ENCODE peak calls at places on chromosomes 1 and 21, in seven cellular contexts. I is ovary, R is adrenal gland, B is testis, A is tibial nerve, M is body of pancreas, K is IMR-90. F is an unnamed sample.

GRCh38 chr1:84691139-84691783 is 1.0 kb upstream of the SSX2IP start:
- DNase-seq in B (no peak), A (no peak), I (no peak), M (no peak), K (no peak), R (no peak), F (no peak)

GRCh38 chr21:30227633-30228404 is 11.9 kb upstream of the CLDN8 start:
- DNase-seq in M (peak; percentile 13), A (peak; percentile 70), B (no peak), K (peak; percentile 5), R (peak; percentile 65), I (no peak), F (no peak)

GRCh38 chr1:58608297-58608696 is 31.2 kb upstream of the TACSTD2 start:
- DNase-seq in I (no peak), R (no peak), B (no peak), K (no peak), M (no peak), A (no peak), F (no peak)

GRCh38 chr1:55930931-55931271 is 648.5 kb downstream of the PLPP3 start:
- DNase-seq in R (no peak), K (no peak), M (no peak), B (no peak), A (no peak), I (no peak), F (no peak)

GRCh38 chr1:203465146-203465798 is 10.3 kb upstream of the PRELP start:
- DNase-seq in I (no peak), M (no peak), B (peak; percentile 81), K (no peak), R (no peak), A (peak; percentile 84), F (peak; percentile 70)

GRCh38 chr1:35557118-35557610 is at the start of gene KIAA0319L:
- DNase-seq in B (peak; percentile 95), R (peak; percentile 94), K (peak; percentile 37), I (peak; percentile 88), A (no peak), M (peak; percentile 89), F (no peak)

GRCh38 chr1:44246806-44247205 is 33.5 kb downstream of the DMAP1 start:
- DNase-seq in I (no peak), B (no peak), A (no peak), K (no peak), M (no peak), R (no peak), F (no peak)

GRCh38 chr1:53693773-53694717 is 44.9 kb downstream of the GLIS1 start:
- DNase-seq in K (peak; percentile 44), B (no peak), R (no peak), A (no peak), I (no peak), M (no peak), F (no peak)

GRCh38 chr1:215044151-215044550 is 38.4 kb upstream of the KCNK2 start:
- DNase-seq in R (no peak), M (no peak), K (no peak), A (no peak), B (no peak), I (no peak), F (no peak)

GRCh38 chr1:115179397-115179835 is 90.1 kb upstream of the TSPAN2 start:
- DNase-seq in B (no peak), K (peak; percentile 98), M (no peak), R (peak; percentile 87), I (no peak), A (no peak), F (no peak)

GRCh38 chr1:194069168-194069830 is 882.9 kb upstream of the B3GALT2 start:
- DNase-seq in K (peak; percentile 16), B (peak; percentile 16), R (no peak), A (no peak), M (peak; percentile 5), I (peak; percentile 17), F (no peak)

GRCh38 chr1:94643776-94644175 is 102.2 kb upstream of the F3 start:
- DNase-seq in R (no peak), K (no peak), B (no peak), I (no peak), M (no peak), A (no peak), F (no peak)

GRCh38 chr1:10508511-10508951 is 33.8 kb downstream of the PEX14 start:
- DNase-seq in A (no peak), M (peak; percentile 20), B (no peak), R (no peak), I (no peak), K (peak; percentile 57), F (no peak)

GRCh38 chr1:213163278-213163711 is 112.3 kb downstream of the RPS6KC1 start:
- DNase-seq in M (no peak), B (no peak), I (no peak), R (no peak), K (no peak), A (no peak), F (no peak)

GRCh38 chr1:44636711-44637589 is 37.3 kb downstream of the TMEM53 start:
- DNase-seq in I (no peak), A (no peak), K (peak; percentile 25), R (no peak), M (no peak), B (no peak), F (no peak)

GRCh38 chr1:230825061-230825803 is 43.1 kb downstream of the C1orf198 start:
- DNase-seq in I (no peak), B (no peak), M (peak; percentile 54), R (no peak), A (peak; percentile 5), K (peak; percentile 86), F (no peak)

GRCh38 chr1:30129001-30129408 is 594.4 kb downstream of the MATN1 start:
- DNase-seq in A (no peak), I (no peak), K (no peak), R (no peak), M (no peak), B (no peak), F (no peak)

GRCh38 chr1:228735871-228736586 is 750 bp downstream of the RHOU start:
- DNase-seq in M (peak; percentile 78), K (peak; percentile 15), R (peak; percentile 45), B (peak; percentile 48), I (peak; percentile 67), A (peak; percentile 25), F (no peak)

GRCh38 chr1:228737613-228738012 is 2.3 kb downstream of the RHOU start:
- DNase-seq in B (peak; percentile 47), R (peak; percentile 34), K (no peak), I (no peak), M (no peak), A (no peak), F (no peak)

GRCh38 chr1:228733576-228733975 is 1.7 kb upstream of the RHOU start:
- DNase-seq in B (no peak), R (no peak), K (no peak), M (no peak), I (no peak), A (no peak), F (no peak)

GRCh38 chr1:228736844-228737415 is 1.7 kb downstream of the RHOU start:
- DNase-seq in K (no peak), B (no peak), M (no peak), I (no peak), A (no peak), R (no peak), F (no peak)

GRCh38 chr1:228734881-228735801 is at the start of gene RHOU:
- DNase-seq in A (peak; percentile 59), R (peak; percentile 75), M (peak; percentile 82), B (peak; percentile 76), I (peak; percentile 82), K (peak; percentile 37), F (peak; percentile 38)
- TF ChIP-seq POLR2A in A (peak; percentile 59), R (peak; percentile 61), M (peak; percentile 81), B (no peak), I (peak; percentile 55), K (no peak), F (no peak)

GRCh38 chr1:61079898-61080336 is 2.4 kb upstream of the NFIA start:
- DNase-seq in K (peak; percentile 67), I (peak; percentile 87), A (peak; percentile 80), R (peak; percentile 85), B (peak; percentile 90), M (peak; percentile 87), F (peak; percentile 94)

GRCh38 chr1:61081637-61082335 is 575 bp upstream of the NFIA start:
- DNase-seq in M (peak; percentile 64), K (peak; percentile 38), I (peak; percentile 70), A (no peak), R (peak; percentile 68), B (peak; percentile 60), F (peak; percentile 88)

GRCh38 chr1:61082336-61083013 is at the start of gene NFIA:
- DNase-seq in A (peak; percentile 56), M (peak; percentile 78), B (peak; percentile 79), R (peak; percentile 72), K (peak; percentile 50), I (peak; percentile 59), F (peak; percentile 66)

GRCh38 chr1:61080408-61081134 is 1.8 kb upstream of the NFIA start:
- DNase-seq in R (no peak), A (no peak), I (no peak), M (no peak), B (no peak), K (no peak), F (no peak)

DNA sequence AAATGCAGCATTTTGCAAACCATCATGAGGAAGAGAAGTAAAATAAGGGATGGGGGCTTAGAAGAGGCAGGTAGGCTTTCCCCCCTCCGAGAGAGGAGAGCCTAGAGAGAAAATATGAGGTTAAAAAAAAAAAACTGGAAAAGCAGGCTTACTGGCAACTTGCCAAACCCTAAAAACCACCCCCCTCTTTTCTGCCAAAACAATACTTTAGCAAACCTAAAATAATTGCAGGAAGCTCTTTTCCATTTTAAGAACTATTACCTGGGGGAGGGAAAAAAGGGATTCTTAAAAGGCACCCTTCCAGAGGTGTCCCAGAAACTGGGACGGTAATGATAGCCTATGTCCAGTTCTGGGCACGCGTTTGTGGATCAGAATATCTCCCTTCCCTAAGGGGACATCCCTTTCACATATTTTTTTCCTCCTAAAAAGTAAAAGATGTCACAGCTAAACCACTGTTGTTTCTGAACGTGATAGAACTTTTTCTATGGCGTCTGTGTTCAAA is 1.2 kb upstream of the NFIA start:
- DNase-seq in K (no peak), A (no peak), R (no peak), I (no peak), M (no peak), B (no peak), F (no peak)
- H3K4me3 ChIP-seq in K (no peak overlapping the region), A (peak overlapping the region; percentile 69), R (peak overlapping the region; percentile 81), I (peak overlapping the region; percentile 71), M (no peak overlapping the region), B (peak overlapping the region; percentile 82), F (peak overlapping the region; percentile 29)

DNA sequence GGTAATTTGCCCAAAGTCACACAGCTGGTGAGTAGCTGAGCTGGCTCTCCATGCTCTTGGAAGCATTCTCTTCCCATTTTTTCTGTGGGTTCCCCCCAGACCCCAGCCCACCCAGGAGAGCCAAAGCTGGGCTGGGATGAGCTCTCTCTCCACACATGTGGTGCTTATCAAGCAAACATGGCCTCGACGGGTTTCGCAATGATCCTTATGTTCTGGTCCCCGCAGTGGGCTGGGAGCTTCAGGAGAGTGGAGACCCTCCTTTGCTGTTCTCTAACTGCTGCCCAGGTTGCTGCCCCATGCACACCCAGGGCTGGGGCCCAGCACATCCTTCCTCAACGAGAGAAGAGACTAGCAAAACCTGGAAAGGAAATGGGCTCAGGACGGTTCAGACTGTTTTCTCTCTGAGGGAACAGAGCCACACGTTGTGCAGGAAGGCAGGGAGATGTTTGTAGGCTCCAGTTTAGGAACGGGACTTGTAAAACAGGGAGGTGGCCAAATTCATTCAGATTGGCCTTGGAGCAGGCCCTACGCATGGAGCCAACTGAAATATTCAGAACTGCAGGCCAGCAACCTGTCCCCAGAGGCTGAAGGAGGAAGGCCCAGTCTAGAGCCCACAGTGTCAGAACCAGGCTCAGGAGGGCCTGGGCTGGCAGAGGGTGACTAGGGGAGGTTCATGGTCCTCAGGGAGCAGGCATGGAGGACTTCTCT is 27.2 kb upstream of the CSF1 start:
- DNase-seq in M (no peak), B (peak; percentile 70), A (peak; percentile 50), R (peak; percentile 50), K (no peak), I (peak; percentile 45), F (peak; percentile 86)
- TF ChIP-seq CTCF in M (no peak), B (no peak), A (no peak), R (no peak), K (no peak), I (no peak), F (no peak)

GRCh38 chr1:21752186-21752585 is 30.8 kb downstream of the USP48 start:
- DNase-seq in R (no peak), A (no peak), K (peak; percentile 44), M (no peak), B (no peak), I (no peak), F (no peak)
- TF ChIP-seq POLR2A in R (no peak), A (no peak), K (no peak), M (no peak), B (no peak), I (no peak), F (no peak)

F was measured in lower leg skin.